ENCODE peak calls at places on chromosomes 11 and 22, in four cellular contexts. One of them, this sample, is unnamed.

GRCh38 chr11:72704028-72704782 is 30.0 kb upstream of the PDE2A start:
- DNase-seq in neural progenitor cell: no peak
- DNase-seq in SK-N-SH: no peak
- DNase-seq in dorsolateral prefrontal cortex: no peak
- DNase-seq in this sample: no peak

GRCh38 chr11:120912504-120912903 is 111.4 kb upstream of the TBCEL start:
- DNase-seq in dorsolateral prefrontal cortex: no peak
- DNase-seq in neural progenitor cell: peak
- DNase-seq in SK-N-SH: peak
- DNase-seq in this sample: no peak

GRCh38 chr11:78438298-78438975 is 20.8 kb upstream of the GAB2 start:
- DNase-seq in SK-N-SH: no peak
- DNase-seq in neural progenitor cell: no peak
- DNase-seq in dorsolateral prefrontal cortex: no peak
- DNase-seq in this sample: no peak

GRCh38 chr11:106679633-106680032 is 338.6 kb downstream of the GUCY1A2 start:
- DNase-seq in SK-N-SH: no peak
- DNase-seq in dorsolateral prefrontal cortex: no peak
- DNase-seq in neural progenitor cell: no peak
- DNase-seq in this sample: no peak

GRCh38 chr22:47022475-47022874 is 260.0 kb downstream of the TBC1D22A start:
- DNase-seq in neural progenitor cell: no peak
- DNase-seq in dorsolateral prefrontal cortex: no peak
- DNase-seq in SK-N-SH: no peak
- DNase-seq in this sample: no peak

GRCh38 chr11:76669901-76670474 is 559 bp downstream of the LRRC32 start:
- DNase-seq in neural progenitor cell: peak
- DNase-seq in dorsolateral prefrontal cortex: no peak
- DNase-seq in SK-N-SH: no peak
- DNase-seq in this sample: peak

GRCh38 chr11:131095501-131096185 is 179.4 kb upstream of the SNX19 start:
- DNase-seq in SK-N-SH: no peak
- DNase-seq in neural progenitor cell: no peak
- DNase-seq in dorsolateral prefrontal cortex: no peak
- DNase-seq in this sample: no peak

GRCh38 chr11:102733232-102733875 is 8.6 kb upstream of the MMP8 start:
- DNase-seq in neural progenitor cell: peak
- DNase-seq in dorsolateral prefrontal cortex: no peak
- DNase-seq in SK-N-SH: peak
- DNase-seq in this sample: no peak

GRCh38 chr22:42376721-42377177 is 55.5 kb downstream of the NFAM1 start:
- DNase-seq in dorsolateral prefrontal cortex: no peak
- DNase-seq in SK-N-SH: peak
- DNase-seq in neural progenitor cell: peak
- DNase-seq in this sample: no peak

GRCh38 chr11:97956904-97957303 is 1063.8 kb upstream of the CNTN5 start:
- DNase-seq in neural progenitor cell: no peak
- DNase-seq in dorsolateral prefrontal cortex: no peak
- DNase-seq in SK-N-SH: no peak
- DNase-seq in this sample: no peak

GRCh38 chr11:123316003-123316402 is 114.1 kb upstream of the GRAMD1B start:
- DNase-seq in neural progenitor cell: no peak
- DNase-seq in dorsolateral prefrontal cortex: no peak
- DNase-seq in SK-N-SH: no peak
- DNase-seq in this sample: no peak

GRCh38 chr22:21832291-21833290 is 34.9 kb downstream of the MAPK1 start:
- DNase-seq in neural progenitor cell: no peak
- DNase-seq in dorsolateral prefrontal cortex: no peak
- DNase-seq in SK-N-SH: no peak
- DNase-seq in this sample: no peak

GRCh38 chr11:27963370-27963769 is 144.6 kb downstream of the KIF18A start:
- DNase-seq in SK-N-SH: no peak
- DNase-seq in neural progenitor cell: no peak
- DNase-seq in dorsolateral prefrontal cortex: no peak
- DNase-seq in this sample: no peak

GRCh38 chr22:46934746-46935491 is 172.5 kb downstream of the TBC1D22A start:
- DNase-seq in SK-N-SH: no peak
- DNase-seq in neural progenitor cell: no peak
- DNase-seq in dorsolateral prefrontal cortex: no peak
- DNase-seq in this sample: no peak

GRCh38 chr11:16792426-16792825 is 54.0 kb downstream of the C11orf58 start:
- DNase-seq in neural progenitor cell: no peak
- DNase-seq in dorsolateral prefrontal cortex: no peak
- DNase-seq in SK-N-SH: no peak
- DNase-seq in this sample: no peak

DNA sequence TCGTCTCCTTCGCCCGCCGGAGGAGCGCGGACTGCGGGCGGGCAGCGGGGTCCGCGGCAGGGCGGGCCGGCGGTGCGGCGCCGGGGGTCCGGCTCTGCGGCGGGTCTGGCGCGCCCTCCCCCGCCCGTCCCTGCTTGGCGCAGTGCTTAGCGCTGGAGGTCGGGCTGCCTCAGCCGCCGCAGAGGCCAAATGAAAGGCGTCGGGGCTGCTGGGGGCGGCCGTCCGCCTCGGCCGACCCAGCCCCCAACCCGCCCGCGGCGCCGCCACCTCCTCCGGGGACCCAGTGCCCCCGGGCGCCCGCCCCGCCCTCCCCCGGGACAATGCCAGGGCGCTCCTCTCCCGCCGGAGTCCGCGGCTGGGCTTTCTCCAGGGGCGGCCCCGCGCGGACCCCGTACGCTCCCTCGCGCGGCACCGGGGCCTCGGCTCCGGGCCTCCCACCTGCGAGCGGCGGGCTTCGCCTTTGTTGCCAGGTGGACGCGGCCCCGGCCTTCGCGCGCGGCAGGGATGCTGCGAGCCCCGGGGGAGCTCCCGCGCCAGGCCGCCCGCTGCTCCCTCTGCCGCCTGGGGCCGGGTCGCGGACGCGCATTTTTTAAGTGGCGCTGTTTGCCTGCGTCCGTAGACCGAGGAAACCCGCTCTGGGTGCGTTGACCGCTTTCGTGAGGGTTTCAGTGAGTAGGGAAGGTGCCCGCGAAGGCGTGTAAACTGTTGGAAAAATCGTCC is 575 bp downstream of the APLP2 start:
- DNase-seq in dorsolateral prefrontal cortex: peak
- DNase-seq in SK-N-SH: peak
- DNase-seq in neural progenitor cell: peak
- DNase-seq in this sample: no peak
- TF ChIP-seq CTCF in dorsolateral prefrontal cortex: no peak
- TF ChIP-seq CTCF in SK-N-SH: peak
- TF ChIP-seq CTCF in neural progenitor cell: no peak
- TF ChIP-seq CTCF in this sample: peak

DNA sequence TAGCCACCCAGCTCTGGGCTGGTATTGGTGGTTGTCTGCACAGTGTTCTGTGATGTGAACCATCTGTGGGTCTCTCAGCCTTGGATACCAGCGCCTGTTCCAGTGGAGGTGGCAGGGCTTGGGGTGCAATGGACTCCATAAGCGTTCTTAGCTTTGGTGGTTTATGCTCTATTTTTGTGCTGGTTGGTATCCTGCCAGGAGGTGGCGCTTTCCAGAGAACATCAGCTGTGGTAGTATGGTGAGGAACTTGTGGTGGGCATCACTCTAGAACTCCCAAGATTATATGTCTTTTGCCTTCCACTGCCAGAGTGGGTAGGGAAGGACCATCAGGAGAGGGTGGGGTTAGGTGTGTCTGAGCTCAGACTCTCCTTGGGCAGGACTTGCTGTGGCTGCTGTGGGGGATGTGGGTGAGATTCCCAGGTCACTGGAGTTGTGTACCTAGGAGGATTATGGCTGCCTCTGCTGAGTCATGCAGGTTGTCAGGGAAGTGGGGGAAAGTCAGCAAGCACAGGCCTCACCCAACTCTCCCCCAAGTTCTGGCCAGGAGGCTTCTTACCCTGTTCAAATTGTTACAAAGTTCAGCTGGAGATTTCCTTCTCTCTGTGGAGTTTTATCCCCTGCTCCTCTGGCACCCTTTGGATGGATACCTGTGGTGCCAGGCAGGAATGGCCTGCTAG is 47.2 kb downstream of the MRGPRX2 start:
- DNase-seq in SK-N-SH: no peak
- DNase-seq in dorsolateral prefrontal cortex: no peak
- DNase-seq in neural progenitor cell: no peak
- DNase-seq in this sample: no peak
- TF ChIP-seq CTCF in SK-N-SH: peak
- TF ChIP-seq CTCF in dorsolateral prefrontal cortex: no peak
- TF ChIP-seq CTCF in neural progenitor cell: peak
- TF ChIP-seq CTCF in this sample: no peak

GRCh38 chr11:14420223-14420622 is 61.2 kb upstream of the RRAS2 start:
- DNase-seq in dorsolateral prefrontal cortex: no peak
- DNase-seq in SK-N-SH: no peak
- DNase-seq in neural progenitor cell: no peak
- DNase-seq in this sample: no peak
- TF ChIP-seq CTCF in dorsolateral prefrontal cortex: no peak
- TF ChIP-seq CTCF in SK-N-SH: no peak
- TF ChIP-seq CTCF in neural progenitor cell: no peak
- TF ChIP-seq CTCF in this sample: no peak

GRCh38 chr22:25372000-25372595 is 152.7 kb downstream of the CRYBB2 start:
- DNase-seq in SK-N-SH: no peak
- DNase-seq in dorsolateral prefrontal cortex: no peak
- DNase-seq in neural progenitor cell: no peak
- DNase-seq in this sample: no peak
- TF ChIP-seq CTCF in SK-N-SH: no peak
- TF ChIP-seq CTCF in dorsolateral prefrontal cortex: no peak
- TF ChIP-seq CTCF in neural progenitor cell: no peak
- TF ChIP-seq CTCF in this sample: no peak

DNA sequence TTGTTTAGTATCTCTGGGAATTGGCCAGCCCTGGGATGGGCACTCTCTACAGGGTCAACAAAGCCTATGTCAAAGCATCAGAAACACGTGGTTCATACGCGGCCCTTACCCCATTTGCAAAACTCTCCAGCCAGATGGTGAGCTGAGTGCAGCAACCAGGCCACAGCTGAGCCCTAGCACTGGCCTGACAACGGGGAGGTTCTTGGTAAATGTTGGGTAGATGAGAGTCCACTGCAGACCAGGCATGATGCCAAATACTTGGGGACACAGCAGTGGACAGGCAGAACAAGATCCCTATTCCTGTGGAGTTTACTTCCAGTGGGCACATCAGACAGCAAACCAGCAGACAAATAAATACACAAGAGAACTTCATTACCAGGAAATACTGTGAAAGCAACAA is 172.1 kb upstream of the SYT13 start:
- DNase-seq in dorsolateral prefrontal cortex: no peak
- DNase-seq in neural progenitor cell: no peak
- DNase-seq in SK-N-SH: no peak
- DNase-seq in this sample: no peak
- TF ChIP-seq CTCF in dorsolateral prefrontal cortex: no peak
- TF ChIP-seq CTCF in neural progenitor cell: no peak
- TF ChIP-seq CTCF in SK-N-SH: no peak
- TF ChIP-seq CTCF in this sample: no peak

DNA sequence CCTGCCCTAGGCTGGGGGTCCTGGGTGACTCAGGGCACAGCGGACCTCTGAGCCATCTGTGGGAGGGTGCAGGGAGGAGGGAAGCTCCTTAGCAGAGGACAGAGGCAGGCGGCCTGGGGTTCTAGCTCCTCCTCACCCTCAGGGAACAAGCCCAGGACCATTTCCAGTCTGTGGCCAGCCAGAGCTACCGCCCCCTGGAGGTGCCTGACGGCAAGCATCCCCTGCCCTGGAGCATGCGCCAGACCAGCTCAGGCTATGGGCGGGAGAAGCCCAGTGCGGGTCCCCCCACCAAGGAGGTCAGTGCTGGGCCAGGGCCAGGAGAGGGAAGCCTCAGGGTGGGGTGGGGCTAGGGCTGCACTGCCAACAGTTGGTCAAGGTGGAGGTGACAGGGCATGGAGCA is 26.0 kb upstream of the LRRC10B start:
- DNase-seq in dorsolateral prefrontal cortex: no peak
- DNase-seq in neural progenitor cell: peak
- DNase-seq in SK-N-SH: peak
- DNase-seq in this sample: no peak
- TF ChIP-seq CTCF in dorsolateral prefrontal cortex: no peak
- TF ChIP-seq CTCF in neural progenitor cell: peak
- TF ChIP-seq CTCF in SK-N-SH: peak
- TF ChIP-seq CTCF in this sample: peak

GRCh38 chr11:118435893-118436624 is at the start of gene KMT2A:
- DNase-seq in SK-N-SH: peak
- DNase-seq in neural progenitor cell: peak
- DNase-seq in dorsolateral prefrontal cortex: peak
- DNase-seq in this sample: peak
- TF ChIP-seq CTCF in SK-N-SH: no peak
- TF ChIP-seq CTCF in neural progenitor cell: peak
- TF ChIP-seq CTCF in dorsolateral prefrontal cortex: no peak
- TF ChIP-seq CTCF in this sample: peak

DNA sequence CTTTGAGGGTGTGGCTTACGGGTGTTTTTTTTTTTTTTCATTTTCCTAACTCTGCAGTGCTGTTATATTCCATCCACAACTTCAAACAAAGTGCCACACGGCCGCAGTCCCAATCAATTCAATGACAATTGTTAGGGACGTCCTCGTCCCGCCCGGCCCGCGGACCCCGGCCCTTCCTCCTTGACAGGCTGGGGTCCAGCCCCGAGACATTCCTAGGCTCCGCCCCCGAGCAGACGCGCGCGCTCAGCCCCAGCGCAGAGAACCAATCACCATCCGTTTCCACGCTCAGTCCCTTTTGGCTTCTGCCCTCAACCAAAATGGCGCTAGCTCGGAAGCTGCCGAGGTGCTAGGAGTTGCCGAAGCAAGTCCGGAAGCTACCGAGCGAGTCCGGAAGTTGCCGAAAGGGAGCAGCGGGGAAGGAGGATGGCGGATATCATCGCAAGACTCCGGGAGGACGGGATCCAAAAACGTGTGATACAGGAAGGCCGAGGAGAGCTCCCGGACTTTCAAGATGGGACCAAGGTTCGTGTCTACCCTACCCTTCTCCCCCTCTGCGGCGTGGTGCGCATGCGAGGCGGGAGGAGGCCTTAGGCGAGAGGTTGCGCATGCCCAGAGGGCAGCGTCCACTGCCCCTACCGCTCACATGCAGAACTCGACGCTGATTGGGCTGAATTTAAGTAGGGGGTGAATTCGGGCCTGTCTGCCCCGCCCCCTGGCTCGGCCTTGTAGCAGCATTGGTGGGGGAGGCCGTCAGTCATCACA is at the start of gene AIP:
- DNase-seq in SK-N-SH: peak
- DNase-seq in neural progenitor cell: peak
- DNase-seq in dorsolateral prefrontal cortex: peak
- DNase-seq in this sample: peak
- TF ChIP-seq CTCF in SK-N-SH: no peak
- TF ChIP-seq CTCF in neural progenitor cell: no peak
- TF ChIP-seq CTCF in dorsolateral prefrontal cortex: peak
- TF ChIP-seq CTCF in this sample: no peak

GRCh38 chr11:798093-798713 is at the start of gene SLC25A22:
- DNase-seq in SK-N-SH: peak
- DNase-seq in neural progenitor cell: peak
- DNase-seq in dorsolateral prefrontal cortex: peak
- DNase-seq in this sample: no peak
- TF ChIP-seq CTCF in SK-N-SH: peak
- TF ChIP-seq CTCF in neural progenitor cell: peak
- TF ChIP-seq CTCF in dorsolateral prefrontal cortex: peak
- TF ChIP-seq CTCF in this sample: peak

GRCh38 chr11:7851391-7851790 is 54.6 kb upstream of the OR5P2 start:
- DNase-seq in SK-N-SH: no peak
- DNase-seq in neural progenitor cell: no peak
- DNase-seq in dorsolateral prefrontal cortex: no peak
- DNase-seq in this sample: no peak
- TF ChIP-seq CTCF in SK-N-SH: no peak
- TF ChIP-seq CTCF in neural progenitor cell: peak
- TF ChIP-seq CTCF in dorsolateral prefrontal cortex: no peak
- TF ChIP-seq CTCF in this sample: no peak